ENCODE peak calls at places on chromosome 17, in eight cellular contexts. A is HEK293T, W is progenitor cell of endocrine pancreas, S is hepatic stellate cell, M is H7, V is NCI-H446 treated with DMSO at 0.1 percent for 48 hours, D is amniotic stem cell, T is hippocampal formation. E is an unnamed sample.

GRCh38 chr17:79534111-79534510 is 76.7 kb downstream of the RBFOX3 start:
- DNase-seq in A (no peak), W (no peak), S (no peak), M (no peak), V (no peak), D (no peak), T (no peak), E (peak)

GRCh38 chr17:75323043-75323591 is 33.9 kb upstream of the SLC25A19 start:
- DNase-seq in A (peak), W (peak), S (peak), M (peak), V (peak), D (peak), T (peak), E (peak)

GRCh38 chr17:32659419-32659842 is 172.6 kb downstream of the CDK5R1 start:
- DNase-seq in A (peak), W (peak), S (peak), M (peak), V (peak), D (no peak), T (peak), E (peak)

GRCh38 chr17:19978803-19979202 is 1.2 kb upstream of the AKAP10 start:
- DNase-seq in A (no peak), W (no peak), S (no peak), M (no peak), V (no peak), D (no peak), T (no peak), E (no peak)

GRCh38 chr17:82338858-82339633 is 5.5 kb upstream of the SECTM1 start:
- DNase-seq in A (no peak), W (no peak), S (peak), M (peak), V (no peak), D (no peak), T (no peak), E (peak)

GRCh38 chr17:48162946-48163506 is 55.5 kb downstream of the SNX11 start:
- DNase-seq in A (peak), W (no peak), S (no peak), M (no peak), V (no peak), D (no peak), T (no peak), E (no peak)

GRCh38 chr17:64025732-64026294 is 5.4 kb upstream of the ICAM2 start:
- DNase-seq in A (peak), W (peak), S (peak), M (peak), V (no peak), D (no peak), T (peak), E (peak)

GRCh38 chr17:38982858-38983746 is 15.9 kb upstream of the FBXO47 start:
- DNase-seq in A (peak), W (no peak), S (peak), M (peak), V (peak), D (peak), T (peak), E (no peak)

GRCh38 chr17:38417210-38417951 is 10.9 kb upstream of the ARHGAP23 start:
- DNase-seq in A (no peak), W (no peak), S (no peak), M (peak), V (no peak), D (no peak), T (no peak), E (no peak)

GRCh38 chr17:76189741-76190140 is 48.7 kb upstream of the FOXJ1 start:
- DNase-seq in A (no peak), W (no peak), S (no peak), M (peak), V (no peak), D (no peak), T (no peak), E (no peak)

GRCh38 chr17:79752175-79752574 is 21.4 kb downstream of the ENPP7 start:
- DNase-seq in A (no peak), W (no peak), S (no peak), M (peak), V (no peak), D (no peak), T (no peak), E (no peak)

GRCh38 chr17:78748730-78749317 is 33.2 kb downstream of the CYTH1 start:
- DNase-seq in A (no peak), W (no peak), S (no peak), M (no peak), V (no peak), D (no peak), T (no peak), E (peak)

GRCh38 chr17:2107506-2107905 is 52.6 kb downstream of the HIC1 start:
- DNase-seq in A (no peak), W (no peak), S (no peak), M (no peak), V (peak), D (no peak), T (no peak), E (no peak)

GRCh38 chr17:48101012-48101720 is at the start of gene CBX1:
- DNase-seq in A (peak), W (peak), S (peak), M (peak), V (peak), D (peak), T (peak), E (peak)

GRCh38 chr17:10092595-10092994 is 105.8 kb downstream of the GAS7 start:
- DNase-seq in A (no peak), W (no peak), S (no peak), M (no peak), V (no peak), D (no peak), T (no peak), E (no peak)

GRCh38 chr17:72749119-72749572 is 343.3 kb downstream of the SLC39A11 start:
- DNase-seq in A (no peak), W (no peak), S (no peak), M (no peak), V (no peak), D (no peak), T (no peak), E (no peak)

GRCh38 chr17:61064087-61064951 is 335.3 kb upstream of the TBX2 start:
- DNase-seq in A (no peak), W (no peak), S (no peak), M (no peak), V (no peak), D (no peak), T (no peak), E (no peak)

GRCh38 chr17:56125830-56126819 is 27.1 kb upstream of the ANKFN1 start:
- DNase-seq in A (peak), W (peak), S (peak), M (peak), V (no peak), D (peak), T (no peak), E (no peak)

E was measured in spleen.